ENCODE peak calls at places on chromosomes 13 and 19, in six cellular contexts. B, T, D, S, A and I are unnamed samples.

GRCh38 chr13:112452380-112453206 is 76.4 kb downstream of the SPACA7 start:
- DNase-seq in A (no peak), T (no peak), B (no peak), S (no peak), D (no peak), I (peak; percentile 70)

GRCh38 chr19:2578391-2578826 is 102.5 kb downstream of the GADD45B start:
- DNase-seq in T (no peak), A (peak; percentile 40), S (no peak), D (no peak), B (peak; percentile 49), I (no peak)

GRCh38 chr13:57629821-57630235 is 1.7 kb upstream of the PCDH17 start:
- DNase-seq in A (no peak), T (no peak), B (peak; percentile 42), D (no peak), S (no peak), I (peak; percentile 96)

GRCh38 chr13:114264886-114265611 is 16.4 kb upstream of the UPF3A start:
- DNase-seq in S (no peak), B (peak; percentile 79), D (no peak), T (no peak), A (no peak), I (no peak)

GRCh38 chr13:44749906-44750305 is 173.8 kb upstream of the TSC22D1 start:
- DNase-seq in D (no peak), S (no peak), A (no peak), T (no peak), B (no peak), I (no peak)

GRCh38 chr19:58351558-58351878 is 1.8 kb downstream of the A1BG start:
- DNase-seq in D (no peak), T (no peak), S (no peak), A (no peak), B (no peak), I (no peak)

GRCh38 chr13:44231786-44232516 is 141.7 kb upstream of the SERP2 start:
- DNase-seq in T (peak; percentile 93), A (peak; percentile 83), S (no peak), B (peak; percentile 96), D (peak; percentile 49), I (no peak)

GRCh38 chr19:2255982-2256685 is at the start of gene JSRP1:
- DNase-seq in T (peak; percentile 95), B (no peak), D (no peak), A (no peak), S (no peak), I (no peak)

GRCh38 chr13:79485014-79485441 is 4.1 kb downstream of the NDFIP2 start:
- DNase-seq in B (peak; percentile 83), T (peak; percentile 5), D (no peak), S (no peak), A (no peak), I (no peak)

GRCh38 chr19:1076951-1077350 is 10.0 kb downstream of the ARHGAP45 start:
- DNase-seq in A (peak; percentile 71), S (peak; percentile 51), D (no peak), T (no peak), B (no peak), I (no peak)

GRCh38 chr19:2136796-2137195 is 14.6 kb downstream of the AP3D1 start:
- DNase-seq in D (no peak), S (no peak), B (no peak), A (no peak), T (no peak), I (no peak)

GRCh38 chr13:109782823-109783411 is 3.5 kb downstream of the IRS2 start:
- DNase-seq in B (no peak), T (no peak), S (no peak), A (no peak), D (no peak), I (peak; percentile 55)

GRCh38 chr19:40144151-40144550 is 47.1 kb upstream of the MAP3K10 start:
- DNase-seq in S (no peak), T (no peak), D (no peak), B (no peak), A (no peak), I (peak; percentile 10)

GRCh38 chr19:4676955-4677731 is 7.0 kb upstream of the MYDGF start:
- DNase-seq in T (no peak), B (peak; percentile 35), D (no peak), S (no peak), A (no peak), I (no peak)

GRCh38 chr19:33471111-33471996 is 50.2 kb downstream of the PEPD start:
- DNase-seq in T (no peak), D (peak; percentile 6), A (no peak), S (no peak), B (no peak), I (no peak)

GRCh38 chr19:1357695-1358094 is 26.0 kb upstream of the NDUFS7 start:
- DNase-seq in B (no peak), D (no peak), S (no peak), T (no peak), A (no peak), I (no peak)

GRCh38 chr19:33675501-33676124 is 53.9 kb downstream of the CHST8 start:
- DNase-seq in D (no peak), B (no peak), A (no peak), S (no peak), T (no peak), I (no peak)

GRCh38 chr19:18541258-18541991 is 1.9 kb downstream of the FKBP8 start:
- DNase-seq in B (no peak), T (no peak), D (no peak), A (no peak), S (no peak), I (no peak)

GRCh38 chr19:50759886-50760285 is 10.4 kb upstream of the GPR32 start:
- DNase-seq in B (peak; percentile 32), D (no peak), T (no peak), S (no peak), A (no peak), I (no peak)

GRCh38 chr19:46495789-46496099 is at the start of gene PNMA8B:
- DNase-seq in B (peak; percentile 27), S (no peak), A (peak; percentile 49), D (no peak), T (no peak), I (no peak)

GRCh38 chr13:102091231-102091630 is 310.6 kb downstream of the FGF14 start:
- DNase-seq in B (no peak), D (no peak), S (no peak), A (no peak), T (no peak), I (no peak)

GRCh38 chr13:102128216-102128800 is 273.5 kb downstream of the FGF14 start:
- DNase-seq in A (no peak), D (no peak), T (no peak), B (peak; percentile 42), S (no peak), I (no peak)

GRCh38 chr19:33861950-33862349 is 65.3 kb downstream of the KCTD15 start:
- DNase-seq in T (no peak), D (no peak), B (no peak), A (no peak), S (no peak), I (no peak)

GRCh38 chr19:53980553-53981407 is 10.7 kb upstream of the CACNG6 start:
- DNase-seq in D (no peak), A (no peak), T (no peak), S (no peak), B (peak; percentile 19), I (no peak)

GRCh38 chr19:2302319-2303208 is 5.4 kb downstream of the LINGO3 start:
- DNase-seq in D (no peak), B (peak; percentile 65), T (peak; percentile 22), S (no peak), A (no peak), I (no peak)

DNA sequence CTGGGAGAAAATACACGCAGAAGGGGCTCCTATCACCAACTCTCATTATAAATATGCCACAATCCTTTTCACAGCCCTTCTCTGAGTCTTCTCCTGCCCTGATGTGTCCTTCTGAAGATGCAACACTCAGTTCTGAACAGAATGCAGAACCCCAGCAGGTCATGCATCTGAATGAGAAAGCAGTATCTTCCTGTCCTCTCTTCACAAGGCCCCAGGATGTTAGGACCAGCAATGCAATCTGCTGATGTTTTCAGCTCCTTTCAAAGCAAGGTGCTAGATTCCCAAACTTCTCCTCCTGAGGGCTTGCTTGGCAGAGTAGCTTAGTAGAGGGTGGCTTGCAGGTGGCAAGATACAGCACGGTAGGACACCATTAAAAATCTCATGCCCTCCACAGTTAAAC is 22.3 kb upstream of the DOCK9 start:
- DNase-seq in S (no peak), T (no peak), A (no peak), B (no peak), D (no peak), I (peak; percentile 70)
- H3K4me3 ChIP-seq in S (no peak overlapping the region), T (no peak overlapping the region), A (no peak overlapping the region), B (no peak overlapping the region), D (no peak overlapping the region), I (no peak overlapping the region)

GRCh38 chr19:38921420-38922274 is 8.9 kb downstream of the SARS2 start:
- DNase-seq in T (no peak), B (no peak), D (no peak), A (no peak), S (no peak), I (no peak)
- TF ChIP-seq POLR2A in T (no peak), B (no peak), D (no peak), A (no peak), S (no peak), I (no peak)

GRCh38 chr19:36973021-36973843 is 57.1 kb downstream of the ZNF568 start:
- DNase-seq in A (peak; percentile 72), D (peak; percentile 51), S (peak; percentile 28), B (peak; percentile 50), T (peak; percentile 41), I (peak; percentile 95)

GRCh38 chr19:36973844-36974195 is 57.7 kb downstream of the ZNF568 start:
- DNase-seq in B (no peak), D (no peak), S (no peak), T (no peak), A (no peak), I (no peak)

DNA sequence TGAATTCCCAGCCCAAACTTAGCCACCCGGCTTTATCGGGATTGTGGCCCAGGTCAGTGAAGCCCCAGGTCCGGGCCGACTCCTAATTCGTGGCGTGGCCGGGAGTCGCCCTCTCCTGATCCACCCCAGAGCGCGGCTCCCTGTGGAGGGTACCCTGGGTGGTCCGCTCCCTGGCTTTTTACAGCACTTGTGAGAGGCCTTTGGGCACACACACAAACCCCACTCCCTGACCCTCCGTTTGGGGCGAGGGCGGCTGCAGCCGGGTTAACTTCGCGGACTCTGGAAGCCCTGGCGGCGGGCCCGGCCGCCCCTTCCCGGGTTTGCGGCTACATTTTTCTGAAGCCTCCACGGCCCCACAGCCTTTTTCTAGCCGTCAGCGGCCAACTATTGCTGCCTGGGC is 56.5 kb downstream of the ZNF568 start:
- DNase-seq in A (no peak), D (no peak), B (no peak), T (no peak), S (no peak), I (no peak)
- H3K4me3 ChIP-seq in A (peak overlapping the region; percentile 68), D (peak overlapping the region; percentile 46), B (peak overlapping the region; percentile 96), T (peak overlapping the region; percentile 66), S (peak overlapping the region; percentile 67), I (peak overlapping the region; percentile 77)

GRCh38 chr13:49409008-49409407 is 34.9 kb downstream of the CAB39L start:
- DNase-seq in B (no peak), T (no peak), S (no peak), A (no peak), D (no peak), I (no peak)

GRCh38 chr13:49404621-49405020 is 39.2 kb downstream of the CAB39L start:
- DNase-seq in D (no peak), T (no peak), S (no peak), A (no peak), B (no peak), I (no peak)

GRCh38 chr13:49410477-49410876 is 33.4 kb downstream of the CAB39L start:
- DNase-seq in A (no peak), T (no peak), D (no peak), S (no peak), B (no peak), I (no peak)

GRCh38 chr13:49410006-49410405 is 33.9 kb downstream of the CAB39L start:
- DNase-seq in T (no peak), D (no peak), B (no peak), S (no peak), A (no peak), I (no peak)

GRCh38 chr13:49407936-49408335 is 35.9 kb downstream of the CAB39L start:
- DNase-seq in B (no peak), A (no peak), D (no peak), T (no peak), S (no peak), I (no peak)
- TF ChIP-seq POLR2A in B (no peak), A (no peak), D (no peak), T (no peak), S (no peak), I (no peak)